ENCODE peak calls at places on chromosome 11, in four cellular contexts. One of them, this sample, is unnamed.

GRCh38 chr11:10866893-10867331 is 9.1 kb upstream of the ZBED5 start:
- DNase-seq in thoracic aorta: no peak
- DNase-seq in hippocampal formation: no peak
- DNase-seq in stimulated activated CD8-positive, alpha-beta memory T cell treated with anti-CD3 and anti-CD28 coated beads, Interleukin-2, amount 100 ng/mL, for 1 hour: no peak
- DNase-seq in this sample: no peak

GRCh38 chr11:110463153-110463552 is 33.4 kb downstream of the FDX1 start:
- DNase-seq in stimulated activated CD8-positive, alpha-beta memory T cell treated with anti-CD3 and anti-CD28 coated beads, Interleukin-2, amount 100 ng/mL, for 1 hour: no peak
- DNase-seq in thoracic aorta: no peak
- DNase-seq in hippocampal formation: peak
- DNase-seq in this sample: peak

GRCh38 chr11:78791964-78792363 is 217.3 kb upstream of the NARS2 start:
- DNase-seq in stimulated activated CD8-positive, alpha-beta memory T cell treated with anti-CD3 and anti-CD28 coated beads, Interleukin-2, amount 100 ng/mL, for 1 hour: no peak
- DNase-seq in hippocampal formation: no peak
- DNase-seq in thoracic aorta: no peak
- DNase-seq in this sample: no peak

GRCh38 chr11:43392713-43393112 is 34.0 kb downstream of the TTC17 start:
- DNase-seq in hippocampal formation: no peak
- DNase-seq in stimulated activated CD8-positive, alpha-beta memory T cell treated with anti-CD3 and anti-CD28 coated beads, Interleukin-2, amount 100 ng/mL, for 1 hour: no peak
- DNase-seq in thoracic aorta: no peak
- DNase-seq in this sample: no peak

GRCh38 chr11:76699461-76700091 is 29.0 kb upstream of the LRRC32 start:
- DNase-seq in thoracic aorta: no peak
- DNase-seq in stimulated activated CD8-positive, alpha-beta memory T cell treated with anti-CD3 and anti-CD28 coated beads, Interleukin-2, amount 100 ng/mL, for 1 hour: no peak
- DNase-seq in hippocampal formation: no peak
- DNase-seq in this sample: no peak

GRCh38 chr11:82682003-82682751 is 51.5 kb downstream of the FAM181B start:
- DNase-seq in hippocampal formation: peak
- DNase-seq in stimulated activated CD8-positive, alpha-beta memory T cell treated with anti-CD3 and anti-CD28 coated beads, Interleukin-2, amount 100 ng/mL, for 1 hour: no peak
- DNase-seq in thoracic aorta: no peak
- DNase-seq in this sample: no peak

GRCh38 chr11:71184421-71185210 is 67.8 kb downstream of the SHANK2 start:
- DNase-seq in stimulated activated CD8-positive, alpha-beta memory T cell treated with anti-CD3 and anti-CD28 coated beads, Interleukin-2, amount 100 ng/mL, for 1 hour: no peak
- DNase-seq in thoracic aorta: no peak
- DNase-seq in hippocampal formation: no peak
- DNase-seq in this sample: no peak

GRCh38 chr11:8871283-8871775 is 39.7 kb upstream of the AKIP1 start:
- DNase-seq in thoracic aorta: no peak
- DNase-seq in stimulated activated CD8-positive, alpha-beta memory T cell treated with anti-CD3 and anti-CD28 coated beads, Interleukin-2, amount 100 ng/mL, for 1 hour: no peak
- DNase-seq in hippocampal formation: peak
- DNase-seq in this sample: no peak

GRCh38 chr11:14015711-14016110 is 53.2 kb downstream of the SPON1 start:
- DNase-seq in stimulated activated CD8-positive, alpha-beta memory T cell treated with anti-CD3 and anti-CD28 coated beads, Interleukin-2, amount 100 ng/mL, for 1 hour: no peak
- DNase-seq in thoracic aorta: no peak
- DNase-seq in hippocampal formation: no peak
- DNase-seq in this sample: no peak

GRCh38 chr11:44874284-44874683 is 76.4 kb downstream of the TP53I11 start:
- DNase-seq in thoracic aorta: no peak
- DNase-seq in hippocampal formation: no peak
- DNase-seq in stimulated activated CD8-positive, alpha-beta memory T cell treated with anti-CD3 and anti-CD28 coated beads, Interleukin-2, amount 100 ng/mL, for 1 hour: no peak
- DNase-seq in this sample: no peak

GRCh38 chr11:126163074-126163700 is 48.3 kb downstream of the RPUSD4 start:
- DNase-seq in thoracic aorta: peak
- DNase-seq in stimulated activated CD8-positive, alpha-beta memory T cell treated with anti-CD3 and anti-CD28 coated beads, Interleukin-2, amount 100 ng/mL, for 1 hour: no peak
- DNase-seq in hippocampal formation: no peak
- DNase-seq in this sample: no peak

GRCh38 chr11:115869780-115870431 is 365.7 kb upstream of the CADM1 start:
- DNase-seq in stimulated activated CD8-positive, alpha-beta memory T cell treated with anti-CD3 and anti-CD28 coated beads, Interleukin-2, amount 100 ng/mL, for 1 hour: no peak
- DNase-seq in hippocampal formation: no peak
- DNase-seq in thoracic aorta: no peak
- DNase-seq in this sample: no peak

GRCh38 chr11:18745251-18745650 is 19.3 kb upstream of the IGSF22 start:
- DNase-seq in thoracic aorta: no peak
- DNase-seq in hippocampal formation: no peak
- DNase-seq in stimulated activated CD8-positive, alpha-beta memory T cell treated with anti-CD3 and anti-CD28 coated beads, Interleukin-2, amount 100 ng/mL, for 1 hour: no peak
- DNase-seq in this sample: no peak

GRCh38 chr11:128653828-128654231 is 40.0 kb upstream of the FLI1 start:
- DNase-seq in hippocampal formation: peak
- DNase-seq in stimulated activated CD8-positive, alpha-beta memory T cell treated with anti-CD3 and anti-CD28 coated beads, Interleukin-2, amount 100 ng/mL, for 1 hour: no peak
- DNase-seq in thoracic aorta: no peak
- DNase-seq in this sample: no peak

GRCh38 chr11:123457187-123457770 is 27.2 kb downstream of the GRAMD1B start:
- DNase-seq in thoracic aorta: no peak
- DNase-seq in stimulated activated CD8-positive, alpha-beta memory T cell treated with anti-CD3 and anti-CD28 coated beads, Interleukin-2, amount 100 ng/mL, for 1 hour: no peak
- DNase-seq in hippocampal formation: no peak
- DNase-seq in this sample: no peak

GRCh38 chr11:118643142-118643994 is 36.0 kb downstream of the PHLDB1 start:
- DNase-seq in hippocampal formation: no peak
- DNase-seq in thoracic aorta: no peak
- DNase-seq in stimulated activated CD8-positive, alpha-beta memory T cell treated with anti-CD3 and anti-CD28 coated beads, Interleukin-2, amount 100 ng/mL, for 1 hour: no peak
- DNase-seq in this sample: no peak